ENCODE peak calls at places on chromosomes 4 and X, in ten cellular contexts. One of them, this sample, is unnamed.

GRCh38 chr4:177740563-177740962 is 298.3 kb upstream of the AGA start:
- DNase-seq in IMR-90: peak; percentile 5
- DNase-seq in right lobe of liver: no peak
- DNase-seq in ovary: no peak
- DNase-seq in prostate gland: no peak
- DNase-seq in transverse colon: no peak
- DNase-seq in endothelial cell of umbilical vein: no peak
- DNase-seq in sigmoid colon: no peak
- DNase-seq in A549: no peak
- DNase-seq in upper lobe of left lung: no peak
- DNase-seq in this sample: no peak

GRCh38 chr4:41452484-41453225 is 85.3 kb upstream of the LIMCH1 start:
- DNase-seq in IMR-90: no peak
- DNase-seq in right lobe of liver: no peak
- DNase-seq in ovary: no peak
- DNase-seq in prostate gland: no peak
- DNase-seq in transverse colon: no peak
- DNase-seq in endothelial cell of umbilical vein: no peak
- DNase-seq in sigmoid colon: no peak
- DNase-seq in A549: no peak
- DNase-seq in upper lobe of left lung: no peak
- DNase-seq in this sample: no peak

GRCh38 chrX:55056820-55057690 is 17.8 kb upstream of the PAGE2B start:
- DNase-seq in IMR-90: peak; percentile 19
- DNase-seq in right lobe of liver: no peak
- DNase-seq in ovary: no peak
- DNase-seq in prostate gland: no peak
- DNase-seq in transverse colon: no peak
- DNase-seq in endothelial cell of umbilical vein: peak; percentile 81
- DNase-seq in sigmoid colon: no peak
- DNase-seq in A549: no peak
- DNase-seq in upper lobe of left lung: no peak
- DNase-seq in this sample: no peak

GRCh38 chr4:186400676-186401075 is 134.7 kb downstream of the F11 start:
- DNase-seq in IMR-90: peak; percentile 37
- DNase-seq in right lobe of liver: no peak
- DNase-seq in ovary: no peak
- DNase-seq in prostate gland: no peak
- DNase-seq in transverse colon: peak; percentile 12
- DNase-seq in endothelial cell of umbilical vein: no peak
- DNase-seq in sigmoid colon: no peak
- DNase-seq in A549: no peak
- DNase-seq in upper lobe of left lung: no peak
- DNase-seq in this sample: no peak

GRCh38 chrX:126456136-126456535 is 96.5 kb downstream of the DCAF12L1 start:
- DNase-seq in IMR-90: no peak
- DNase-seq in right lobe of liver: no peak
- DNase-seq in ovary: no peak
- DNase-seq in prostate gland: no peak
- DNase-seq in transverse colon: no peak
- DNase-seq in endothelial cell of umbilical vein: no peak
- DNase-seq in sigmoid colon: no peak
- DNase-seq in A549: no peak
- DNase-seq in upper lobe of left lung: no peak
- DNase-seq in this sample: no peak

GRCh38 chr4:185343726-185344581 is 51.8 kb downstream of the LRP2BP start:
- DNase-seq in IMR-90: peak; percentile 27
- DNase-seq in right lobe of liver: no peak
- DNase-seq in ovary: no peak
- DNase-seq in prostate gland: no peak
- DNase-seq in transverse colon: peak; percentile 25
- DNase-seq in endothelial cell of umbilical vein: peak; percentile 57
- DNase-seq in sigmoid colon: peak; percentile 93
- DNase-seq in A549: no peak
- DNase-seq in upper lobe of left lung: no peak
- DNase-seq in this sample: no peak

GRCh38 chr4:123893746-123894095 is 497.1 kb downstream of the SPRY1 start:
- DNase-seq in IMR-90: peak; percentile 34
- DNase-seq in right lobe of liver: no peak
- DNase-seq in ovary: no peak
- DNase-seq in prostate gland: no peak
- DNase-seq in transverse colon: no peak
- DNase-seq in endothelial cell of umbilical vein: no peak
- DNase-seq in sigmoid colon: no peak
- DNase-seq in A549: no peak
- DNase-seq in upper lobe of left lung: no peak
- DNase-seq in this sample: no peak

GRCh38 chr4:113468165-113469022 is 293.1 kb downstream of the CAMK2D start:
- DNase-seq in IMR-90: peak; percentile 100
- DNase-seq in right lobe of liver: no peak
- DNase-seq in ovary: peak; percentile 86
- DNase-seq in prostate gland: peak; percentile 23
- DNase-seq in transverse colon: peak; percentile 68
- DNase-seq in endothelial cell of umbilical vein: peak; percentile 100
- DNase-seq in sigmoid colon: peak; percentile 95
- DNase-seq in A549: peak; percentile 79
- DNase-seq in upper lobe of left lung: peak; percentile 84
- DNase-seq in this sample: peak; percentile 30

DNA sequence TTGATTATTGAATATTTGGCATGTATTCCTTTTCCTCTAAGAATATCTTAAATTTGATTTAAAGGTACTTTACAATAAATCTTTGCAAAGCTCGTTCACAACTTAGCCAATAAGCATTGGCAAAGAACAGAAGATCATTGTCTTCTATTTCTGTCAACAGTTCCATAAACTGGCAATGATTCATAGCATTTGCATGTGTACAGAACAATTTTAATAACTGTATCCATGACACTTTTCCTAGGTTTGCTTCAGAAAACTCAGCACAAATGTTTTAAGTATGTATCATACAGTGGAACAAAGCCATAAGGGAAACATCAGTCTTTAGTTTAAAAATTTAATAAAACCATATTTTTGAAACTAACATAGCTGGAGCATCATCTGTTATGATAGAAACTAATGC is 462.7 kb upstream of the RPS6KA3 start:
- DNase-seq in IMR-90: no peak
- DNase-seq in right lobe of liver: no peak
- DNase-seq in ovary: no peak
- DNase-seq in prostate gland: no peak
- DNase-seq in transverse colon: no peak
- DNase-seq in endothelial cell of umbilical vein: no peak
- DNase-seq in sigmoid colon: no peak
- DNase-seq in A549: no peak
- DNase-seq in upper lobe of left lung: no peak
- DNase-seq in this sample: no peak
- H3K4me1 ChIP-seq in IMR-90: no peaks in the 10 kb centered on the region
- H3K4me1 ChIP-seq in right lobe of liver: no peaks in the 10 kb centered on the region
- H3K4me1 ChIP-seq in ovary: no peaks in the 10 kb centered on the region
- H3K4me1 ChIP-seq in prostate gland: no peaks in the 10 kb centered on the region
- H3K4me1 ChIP-seq in transverse colon: no peaks in the 10 kb centered on the region
- H3K4me1 ChIP-seq in endothelial cell of umbilical vein: no peaks in the 10 kb centered on the region
- H3K4me1 ChIP-seq in sigmoid colon: no peaks in the 10 kb centered on the region
- H3K4me1 ChIP-seq in A549: peaks cover 8% of the 10 kb centered on the region
- H3K4me1 ChIP-seq in upper lobe of left lung: no peaks in the 10 kb centered on the region
- H3K4me1 ChIP-seq in this sample: no peaks in the 10 kb centered on the region

GRCh38 chr4:48907706-48908477 is 1.3 kb upstream of the OCIAD2 start:
- DNase-seq in IMR-90: no peak
- DNase-seq in right lobe of liver: no peak
- DNase-seq in ovary: no peak
- DNase-seq in prostate gland: no peak
- DNase-seq in transverse colon: no peak
- DNase-seq in endothelial cell of umbilical vein: no peak
- DNase-seq in sigmoid colon: no peak
- DNase-seq in A549: no peak
- DNase-seq in upper lobe of left lung: no peak
- DNase-seq in this sample: no peak

GRCh38 chr4:48905363-48906015 is 1.1 kb downstream of the OCIAD2 start:
- DNase-seq in IMR-90: peak; percentile 61
- DNase-seq in right lobe of liver: peak; percentile 76
- DNase-seq in ovary: no peak
- DNase-seq in prostate gland: no peak
- DNase-seq in transverse colon: peak; percentile 27
- DNase-seq in endothelial cell of umbilical vein: peak; percentile 41
- DNase-seq in sigmoid colon: no peak
- DNase-seq in A549: peak; percentile 56
- DNase-seq in upper lobe of left lung: peak; percentile 34
- DNase-seq in this sample: no peak

GRCh38 chr4:48908687-48909086 is 2.1 kb upstream of the OCIAD2 start:
- DNase-seq in IMR-90: no peak
- DNase-seq in right lobe of liver: no peak
- DNase-seq in ovary: no peak
- DNase-seq in prostate gland: no peak
- DNase-seq in transverse colon: no peak
- DNase-seq in endothelial cell of umbilical vein: no peak
- DNase-seq in sigmoid colon: no peak
- DNase-seq in A549: no peak
- DNase-seq in upper lobe of left lung: no peak
- DNase-seq in this sample: no peak

GRCh38 chr4:48904541-48905142 is 1.9 kb downstream of the OCIAD2 start:
- DNase-seq in IMR-90: peak; percentile 29
- DNase-seq in right lobe of liver: no peak
- DNase-seq in ovary: no peak
- DNase-seq in prostate gland: no peak
- DNase-seq in transverse colon: no peak
- DNase-seq in endothelial cell of umbilical vein: no peak
- DNase-seq in sigmoid colon: no peak
- DNase-seq in A549: no peak
- DNase-seq in upper lobe of left lung: no peak
- DNase-seq in this sample: no peak

GRCh38 chr4:48906283-48907173 is at the start of gene OCIAD2:
- DNase-seq in IMR-90: no peak
- DNase-seq in right lobe of liver: peak; percentile 83
- DNase-seq in ovary: peak; percentile 38
- DNase-seq in prostate gland: peak; percentile 81
- DNase-seq in transverse colon: peak; percentile 86
- DNase-seq in endothelial cell of umbilical vein: peak; percentile 70
- DNase-seq in sigmoid colon: peak; percentile 69
- DNase-seq in A549: peak; percentile 72
- DNase-seq in upper lobe of left lung: peak; percentile 87
- DNase-seq in this sample: peak; percentile 66
- TF ChIP-seq POLR2A in IMR-90: no peak
- TF ChIP-seq POLR2A in right lobe of liver: peak; percentile 57
- TF ChIP-seq POLR2A in ovary: no peak
- TF ChIP-seq POLR2A in prostate gland: peak; percentile 50
- TF ChIP-seq POLR2A in transverse colon: peak; percentile 78
- TF ChIP-seq POLR2A in endothelial cell of umbilical vein: peak; percentile 23
- TF ChIP-seq POLR2A in sigmoid colon: no peak
- TF ChIP-seq POLR2A in A549: peak; percentile 37
- TF ChIP-seq POLR2A in upper lobe of left lung: peak; percentile 25
- TF ChIP-seq POLR2A in this sample: no peak

GRCh38 chrX:48790477-48790876 is 4.1 kb downstream of the GATA1 start:
- DNase-seq in IMR-90: no peak
- DNase-seq in right lobe of liver: no peak
- DNase-seq in ovary: no peak
- DNase-seq in prostate gland: no peak
- DNase-seq in transverse colon: no peak
- DNase-seq in endothelial cell of umbilical vein: no peak
- DNase-seq in sigmoid colon: no peak
- DNase-seq in A549: no peak
- DNase-seq in upper lobe of left lung: no peak
- DNase-seq in this sample: no peak

GRCh38 chrX:48789366-48790220 is 3.2 kb downstream of the GATA1 start:
- DNase-seq in IMR-90: no peak
- DNase-seq in right lobe of liver: no peak
- DNase-seq in ovary: no peak
- DNase-seq in prostate gland: no peak
- DNase-seq in transverse colon: no peak
- DNase-seq in endothelial cell of umbilical vein: no peak
- DNase-seq in sigmoid colon: no peak
- DNase-seq in A549: no peak
- DNase-seq in upper lobe of left lung: no peak
- DNase-seq in this sample: no peak

GRCh38 chrX:48793935-48794334 is 7.5 kb downstream of the GATA1 start:
- DNase-seq in IMR-90: no peak
- DNase-seq in right lobe of liver: no peak
- DNase-seq in ovary: no peak
- DNase-seq in prostate gland: no peak
- DNase-seq in transverse colon: no peak
- DNase-seq in endothelial cell of umbilical vein: no peak
- DNase-seq in sigmoid colon: no peak
- DNase-seq in A549: no peak
- DNase-seq in upper lobe of left lung: no peak
- DNase-seq in this sample: no peak

GRCh38 chrX:48792219-48792618 is 5.8 kb downstream of the GATA1 start:
- DNase-seq in IMR-90: no peak
- DNase-seq in right lobe of liver: no peak
- DNase-seq in ovary: no peak
- DNase-seq in prostate gland: no peak
- DNase-seq in transverse colon: no peak
- DNase-seq in endothelial cell of umbilical vein: no peak
- DNase-seq in sigmoid colon: no peak
- DNase-seq in A549: no peak
- DNase-seq in upper lobe of left lung: no peak
- DNase-seq in this sample: no peak

GRCh38 chrX:48791063-48791820 is 4.9 kb downstream of the GATA1 start:
- DNase-seq in IMR-90: no peak
- DNase-seq in right lobe of liver: no peak
- DNase-seq in ovary: no peak
- DNase-seq in prostate gland: no peak
- DNase-seq in transverse colon: no peak
- DNase-seq in endothelial cell of umbilical vein: no peak
- DNase-seq in sigmoid colon: no peak
- DNase-seq in A549: no peak
- DNase-seq in upper lobe of left lung: no peak
- DNase-seq in this sample: no peak
- H3K4me1 ChIP-seq in IMR-90: no peaks in the 10 kb centered on the region
- H3K4me1 ChIP-seq in right lobe of liver: no peaks in the 10 kb centered on the region
- H3K4me1 ChIP-seq in ovary: no peaks in the 10 kb centered on the region
- H3K4me1 ChIP-seq in prostate gland: no peaks in the 10 kb centered on the region
- H3K4me1 ChIP-seq in transverse colon: no peaks in the 10 kb centered on the region
- H3K4me1 ChIP-seq in endothelial cell of umbilical vein: no peaks in the 10 kb centered on the region
- H3K4me1 ChIP-seq in sigmoid colon: no peaks in the 10 kb centered on the region
- H3K4me1 ChIP-seq in A549: peaks cover 12% of the 10 kb centered on the region
- H3K4me1 ChIP-seq in upper lobe of left lung: no peaks in the 10 kb centered on the region
- H3K4me1 ChIP-seq in this sample: no peaks in the 10 kb centered on the region

GRCh38 chrX:49269010-49269767 is 404 bp upstream of the PPP1R3F start:
- DNase-seq in IMR-90: peak; percentile 97
- DNase-seq in right lobe of liver: peak; percentile 98
- DNase-seq in ovary: peak; percentile 98
- DNase-seq in prostate gland: peak; percentile 95
- DNase-seq in transverse colon: peak; percentile 96
- DNase-seq in endothelial cell of umbilical vein: peak; percentile 97
- DNase-seq in sigmoid colon: peak; percentile 99
- DNase-seq in A549: peak; percentile 99
- DNase-seq in upper lobe of left lung: peak; percentile 96
- DNase-seq in this sample: peak; percentile 97

GRCh38 chrX:49271341-49271740 is 1.7 kb downstream of the PPP1R3F start:
- DNase-seq in IMR-90: no peak
- DNase-seq in right lobe of liver: no peak
- DNase-seq in ovary: no peak
- DNase-seq in prostate gland: no peak
- DNase-seq in transverse colon: no peak
- DNase-seq in endothelial cell of umbilical vein: no peak
- DNase-seq in sigmoid colon: peak; percentile 37
- DNase-seq in A549: no peak
- DNase-seq in upper lobe of left lung: no peak
- DNase-seq in this sample: no peak

GRCh38 chrX:49268702-49269009 is 937 bp upstream of the PPP1R3F start:
- DNase-seq in IMR-90: no peak
- DNase-seq in right lobe of liver: no peak
- DNase-seq in ovary: no peak
- DNase-seq in prostate gland: no peak
- DNase-seq in transverse colon: no peak
- DNase-seq in endothelial cell of umbilical vein: no peak
- DNase-seq in sigmoid colon: no peak
- DNase-seq in A549: no peak
- DNase-seq in upper lobe of left lung: no peak
- DNase-seq in this sample: no peak

GRCh38 chrX:49270249-49270921 is 792 bp downstream of the PPP1R3F start:
- DNase-seq in IMR-90: no peak
- DNase-seq in right lobe of liver: no peak
- DNase-seq in ovary: no peak
- DNase-seq in prostate gland: no peak
- DNase-seq in transverse colon: no peak
- DNase-seq in endothelial cell of umbilical vein: no peak
- DNase-seq in sigmoid colon: no peak
- DNase-seq in A549: peak; percentile 5
- DNase-seq in upper lobe of left lung: no peak
- DNase-seq in this sample: no peak

DNA sequence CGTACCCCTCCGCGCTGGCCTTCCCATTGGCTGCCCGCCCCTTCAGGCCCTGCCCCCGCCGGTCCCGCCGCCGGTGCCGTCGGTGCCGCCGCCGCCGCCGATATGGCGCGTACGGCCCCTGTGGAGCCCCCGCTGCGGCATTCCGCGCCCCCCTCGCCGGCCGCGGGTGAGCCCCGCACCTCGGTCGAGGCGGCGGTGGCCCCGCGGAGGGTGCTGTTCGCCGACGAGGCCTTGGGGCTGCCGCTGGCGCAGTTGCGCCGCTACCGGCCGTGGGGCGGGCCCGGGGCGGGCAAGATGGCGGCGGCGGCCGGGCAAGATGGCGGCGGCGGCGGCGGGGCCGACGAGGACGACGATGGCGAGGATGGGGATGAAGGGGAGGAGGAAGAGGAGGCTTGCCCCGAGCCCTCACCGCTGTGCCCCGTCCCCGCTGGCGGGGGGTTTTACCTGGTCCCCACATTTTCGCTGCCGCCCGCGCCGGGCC is at the start of gene PPP1R3F:
- DNase-seq in IMR-90: no peak
- DNase-seq in right lobe of liver: no peak
- DNase-seq in ovary: no peak
- DNase-seq in prostate gland: no peak
- DNase-seq in transverse colon: no peak
- DNase-seq in endothelial cell of umbilical vein: peak; percentile 1
- DNase-seq in sigmoid colon: no peak
- DNase-seq in A549: no peak
- DNase-seq in upper lobe of left lung: no peak
- DNase-seq in this sample: no peak
- TF ChIP-seq POLR2A in IMR-90: peak; percentile 71
- TF ChIP-seq POLR2A in right lobe of liver: peak; percentile 81
- TF ChIP-seq POLR2A in ovary: peak; percentile 80
- TF ChIP-seq POLR2A in prostate gland: peak; percentile 49
- TF ChIP-seq POLR2A in transverse colon: peak; percentile 12
- TF ChIP-seq POLR2A in endothelial cell of umbilical vein: no peak
- TF ChIP-seq POLR2A in sigmoid colon: no peak
- TF ChIP-seq POLR2A in A549: peak; percentile 48
- TF ChIP-seq POLR2A in upper lobe of left lung: peak; percentile 77
- TF ChIP-seq POLR2A in this sample: no peak

This sample was measured in breast epithelium.